ENCODE peak calls at places on chromosomes 5 and 9, in four cellular contexts. R, T, A and N are unnamed samples.
A peak's percentile ranks its signal among the peaks of the same experiment; 100 is the strongest.

GRCh38 chr5:54651482-54652076 is 134.0 kb downstream of the SNX18 start:
- DNase-seq in R (no peak), T (no peak), A (peak; percentile 41), N (no peak)

GRCh38 chr5:16741007-16741406 is 124.2 kb upstream of the RETREG1 start:
- DNase-seq in R (peak; percentile 52), T (no peak), A (peak; percentile 43), N (no peak)

GRCh38 chr9:81634915-81635516 is 54.3 kb downstream of the TLE1 start:
- DNase-seq in R (no peak), T (no peak), A (peak; percentile 79), N (no peak)

GRCh38 chr9:85715587-85715986 is 26.2 kb downstream of the AGTPBP1 start:
- DNase-seq in R (no peak), T (no peak), A (no peak), N (no peak)

GRCh38 chr9:109779711-109780452 is at the start of gene PALM2AKAP2:
- DNase-seq in R (peak; percentile 68), T (peak; percentile 82), A (peak; percentile 68), N (peak; percentile 81)

GRCh38 chr9:84504360-84504759 is 163.8 kb upstream of the SLC28A3 start:
- DNase-seq in R (no peak), T (no peak), A (no peak), N (no peak)

GRCh38 chr5:179264641-179265528 is 80.4 kb downstream of the ADAMTS2 start:
- DNase-seq in R (peak; percentile 28), T (peak; percentile 54), A (no peak), N (no peak)

GRCh38 chr9:98275159-98275558 is 19.7 kb upstream of the TBC1D2 start:
- DNase-seq in R (no peak), T (no peak), A (no peak), N (no peak)

GRCh38 chr5:81755320-81755719 is 4.4 kb upstream of the SSBP2 start:
- DNase-seq in R (peak; percentile 75), T (no peak), A (peak; percentile 89), N (peak; percentile 96)

GRCh38 chr5:157280511-157280910 is 14.6 kb downstream of the CYFIP2 start:
- DNase-seq in R (no peak), T (no peak), A (no peak), N (no peak)

GRCh38 chr5:157278319-157279037 is 12.6 kb downstream of the CYFIP2 start:
- DNase-seq in R (no peak), T (no peak), A (no peak), N (no peak)

GRCh38 chr5:157279605-157280239 is 13.8 kb downstream of the CYFIP2 start:
- DNase-seq in R (no peak), T (no peak), A (no peak), N (no peak)

GRCh38 chr5:157282150-157282549 is 16.2 kb downstream of the CYFIP2 start:
- DNase-seq in R (no peak), T (no peak), A (no peak), N (no peak)

GRCh38 chr5:157280927-157281326 is 15.0 kb downstream of the CYFIP2 start:
- DNase-seq in R (no peak), T (no peak), A (peak; percentile 14), N (no peak)
- H3K4me1 ChIP-seq in R (no peaks in the 10 kb centered on the region), T (no peaks in the 10 kb centered on the region), A (no peaks in the 10 kb centered on the region), N (no peaks in the 10 kb centered on the region)

GRCh38 chr9:137876781-137877386 is 698 bp upstream of the CACNA1B start:
- DNase-seq in R (peak; percentile 58), T (no peak), A (no peak), N (no peak)
- H2BK120ac ChIP-seq in R (no peak overlapping the region), T (no peak overlapping the region), A (no peak overlapping the region), N (no peak overlapping the region)

DNA sequence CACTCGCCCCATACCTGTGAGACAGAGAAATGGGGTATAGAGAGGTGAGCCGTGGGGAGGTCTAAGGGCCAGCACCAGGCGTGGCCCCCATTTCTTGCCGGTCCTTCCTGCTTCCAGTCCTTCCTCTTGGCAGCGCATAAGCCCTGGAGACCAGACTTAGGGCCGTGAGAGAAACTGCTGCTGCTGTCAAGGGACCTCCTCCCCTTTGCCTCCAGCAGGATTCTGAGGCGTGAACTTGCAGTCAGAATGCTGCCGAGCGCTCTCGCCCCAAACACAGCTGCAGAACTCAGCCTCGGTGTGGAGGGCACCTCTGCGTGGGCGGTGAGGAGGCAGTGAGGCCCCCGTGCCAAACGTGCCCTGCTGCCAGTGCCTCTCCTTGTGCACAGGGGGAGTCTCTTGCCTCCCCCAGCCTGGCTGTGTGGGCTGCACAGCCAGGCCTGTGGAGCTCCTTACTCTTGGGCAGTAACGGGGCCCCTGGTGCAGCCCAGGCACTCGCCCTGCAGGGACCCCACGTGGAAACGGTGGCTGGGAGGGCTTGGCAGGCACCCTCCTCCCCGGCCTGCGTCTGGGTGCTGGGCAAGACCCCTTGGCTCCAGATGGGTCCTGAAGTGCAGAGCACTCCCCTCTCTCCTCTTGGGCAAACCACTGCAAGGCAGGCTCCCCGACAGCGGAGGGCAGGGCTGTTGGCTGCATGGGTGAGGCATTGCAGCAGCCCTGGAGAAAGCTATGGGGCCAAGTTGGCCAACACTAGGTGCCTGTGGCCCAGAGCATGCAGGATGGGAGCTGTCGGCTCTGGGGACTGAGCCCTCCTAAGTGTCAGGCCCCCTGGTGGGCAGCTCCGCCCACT is 85.4 kb downstream of the RXRA start:
- DNase-seq in R (no peak), T (no peak), A (no peak), N (peak; percentile 56)
- H2BK5ac ChIP-seq in R (no peak overlapping the region), T (no peak overlapping the region), A (no peak overlapping the region), N (no peak overlapping the region)

GRCh38 chr9:116693233-116693731 is 6.2 kb downstream of the TRIM32 start:
- DNase-seq in R (no peak), T (no peak), A (peak; percentile 54), N (no peak)
- H3K4me1 ChIP-seq in R (peaks cover 3% of the 10 kb centered on the region), T (no peaks in the 10 kb centered on the region), A (peaks cover 16% of the 10 kb centered on the region), N (no peaks in the 10 kb centered on the region)

GRCh38 chr9:38347946-38348345 is 44.6 kb upstream of the ALDH1B1 start:
- DNase-seq in R (no peak), T (no peak), A (no peak), N (no peak)

GRCh38 chr9:38346811-38347735 is 45.4 kb upstream of the ALDH1B1 start:
- DNase-seq in R (peak; percentile 31), T (peak; percentile 51), A (no peak), N (peak; percentile 64)

GRCh38 chr9:38343552-38343951 is 49.0 kb upstream of the ALDH1B1 start:
- DNase-seq in R (no peak), T (peak; percentile 27), A (no peak), N (no peak)

GRCh38 chr9:38344566-38345324 is 47.8 kb upstream of the ALDH1B1 start:
- DNase-seq in R (no peak), T (peak; percentile 33), A (no peak), N (no peak)

DNA sequence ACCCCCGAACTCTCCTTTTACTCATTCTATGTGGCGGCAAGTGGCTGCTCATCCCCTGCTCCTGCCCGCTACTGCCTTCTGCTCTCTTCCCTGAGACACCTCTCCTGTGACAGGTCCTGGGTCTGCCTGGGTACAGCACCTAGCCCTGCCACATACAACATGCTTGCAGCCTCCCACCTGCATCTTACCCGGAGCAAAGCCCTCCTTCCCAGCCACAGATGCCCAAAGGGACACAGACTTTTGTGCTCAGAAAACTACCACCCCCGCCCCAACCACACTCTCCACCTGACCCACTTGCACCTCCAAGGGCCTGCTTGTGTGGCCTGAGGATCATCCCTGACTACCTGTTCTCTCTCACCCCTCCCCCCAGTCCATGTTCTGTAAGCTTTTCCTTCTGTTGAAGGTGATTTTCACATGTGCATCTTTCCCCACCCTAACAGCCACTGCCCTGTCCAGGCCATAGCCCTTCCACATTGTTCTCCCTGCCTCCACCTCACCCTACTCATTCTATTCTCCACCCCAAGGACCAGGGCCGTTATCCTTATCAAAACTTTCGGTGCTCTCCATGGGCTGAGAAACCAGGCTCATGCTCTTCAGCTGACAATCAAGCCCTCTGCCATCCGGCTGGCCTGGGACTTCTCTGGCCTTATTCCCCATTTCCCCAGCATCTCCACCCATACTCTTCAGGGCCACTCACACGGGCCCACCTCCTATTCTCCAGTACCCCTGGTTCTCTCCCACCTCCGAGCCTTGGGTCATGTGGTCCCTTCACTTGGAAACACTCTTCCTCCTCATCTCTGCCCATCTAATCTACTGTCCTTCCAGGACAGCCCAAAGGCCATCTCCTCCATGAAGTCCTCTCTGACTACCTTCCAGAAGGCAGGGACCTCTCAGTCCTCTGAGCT is 46.4 kb upstream of the ALDH1B1 start:
- DNase-seq in R (peak; percentile 14), T (peak; percentile 34), A (no peak), N (no peak)
- H2BK120ac ChIP-seq in R (no peak overlapping the region), T (no peak overlapping the region), A (no peak overlapping the region), N (no peak overlapping the region)

GRCh38 chr5:132812949-132813598 is at the start of gene SOWAHA:
- DNase-seq in R (peak; percentile 55), T (no peak), A (no peak), N (no peak)
- H2BK5ac ChIP-seq in R (no peak within 1 kb of the TSS), T (no peak within 1 kb of the TSS), A (no peak within 1 kb of the TSS), N (no peak within 1 kb of the TSS)

GRCh38 chr9:136531186-136531903 is 14.5 kb downstream of the NOTCH1 start:
- DNase-seq in R (no peak), T (no peak), A (no peak), N (no peak)

GRCh38 chr9:136530472-136531089 is 15.3 kb downstream of the NOTCH1 start:
- DNase-seq in R (no peak), T (peak; percentile 66), A (no peak), N (no peak)

GRCh38 chr9:136533775-136534157 is 12.1 kb downstream of the NOTCH1 start:
- DNase-seq in R (no peak), T (no peak), A (no peak), N (no peak)

GRCh38 chr9:136532799-136533774 is 12.8 kb downstream of the NOTCH1 start:
- DNase-seq in R (no peak), T (no peak), A (no peak), N (no peak)

DNA sequence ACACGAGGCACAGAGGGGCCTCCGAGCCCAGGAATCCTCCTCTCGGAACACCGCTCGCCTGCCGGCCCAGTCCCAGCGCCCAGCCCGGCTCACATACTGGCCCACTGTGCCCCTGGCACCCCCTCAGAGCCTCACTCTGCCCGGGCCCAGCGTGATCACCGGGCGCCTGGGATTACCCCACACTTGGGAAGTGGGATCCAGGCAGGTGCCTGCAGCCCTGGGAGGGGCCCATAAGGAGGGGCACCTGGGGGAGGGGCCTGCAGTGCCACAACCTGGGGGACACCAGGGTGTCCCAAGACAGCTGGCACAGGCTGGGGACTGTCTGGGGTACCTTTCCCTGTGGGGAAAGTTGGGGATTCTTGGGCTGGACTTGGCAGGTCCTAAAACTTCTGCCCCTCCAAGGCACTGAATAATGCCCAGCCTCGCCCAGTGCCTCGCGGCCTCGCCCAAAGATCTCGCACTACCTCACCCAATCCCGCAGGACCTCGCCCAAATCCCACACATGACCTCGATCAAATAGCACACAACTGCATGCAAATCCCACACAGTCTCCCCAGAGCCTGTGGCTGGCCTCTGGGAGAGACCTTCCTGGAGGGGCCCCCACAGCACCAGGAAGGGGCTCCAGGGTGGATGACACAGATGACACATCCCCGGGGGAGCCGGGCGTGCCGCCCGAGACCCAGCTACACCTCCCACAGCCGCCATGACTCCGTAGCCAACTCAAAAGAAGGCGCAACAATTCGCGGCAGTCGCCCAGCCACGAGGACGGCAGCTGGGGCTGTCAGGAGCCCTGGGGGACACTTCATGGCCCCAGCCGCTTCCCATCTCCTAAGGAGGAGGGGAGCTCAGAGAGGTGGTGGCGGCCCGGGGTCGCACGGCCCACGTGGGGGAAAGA is 13.7 kb downstream of the NOTCH1 start:
- DNase-seq in R (no peak), T (no peak), A (no peak), N (no peak)
- H3K4me1 ChIP-seq in R (no peaks in the 10 kb centered on the region), T (peaks cover 18% of the 10 kb centered on the region), A (peaks cover 2% of the 10 kb centered on the region), N (no peaks in the 10 kb centered on the region)

DNA sequence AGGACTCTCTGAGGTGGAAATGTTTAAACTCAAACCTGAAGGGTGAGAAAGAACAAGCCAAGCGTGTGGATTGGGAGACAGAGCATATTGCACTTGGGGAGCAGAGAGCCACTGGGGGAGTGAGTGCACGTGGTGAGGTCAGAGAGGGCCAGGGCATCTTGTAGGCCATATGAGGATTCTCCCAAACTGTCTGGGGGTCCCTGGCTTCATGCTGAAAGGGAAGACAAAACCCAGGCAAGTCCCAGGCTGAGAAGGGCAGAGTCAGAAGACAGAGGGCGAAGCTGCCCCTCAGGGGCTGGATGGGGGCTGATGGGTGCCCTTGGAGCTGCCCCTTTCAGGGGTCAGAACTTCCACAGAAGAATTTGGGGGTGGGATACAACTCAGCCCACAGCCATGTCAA is 215.3 kb upstream of the S1PR3 start:
- DNase-seq in R (no peak), T (no peak), A (no peak), N (no peak)
- H2BK120ac ChIP-seq in R (no peak overlapping the region), T (no peak overlapping the region), A (peak overlapping the region; percentile 95), N (no peak overlapping the region)